ENCODE peak calls at places on chromosomes 11 and 22, in four cellular contexts. One of them, this sample, is unnamed.

GRCh38 chr22:45612940-45613339 is 58.7 kb upstream of the ATXN10 start:
- DNase-seq in Caki2: no peak
- DNase-seq in GM18507: no peak
- DNase-seq in NCI-H460: no peak
- DNase-seq in this sample: no peak

GRCh38 chr22:42437488-42438292 is 5.5 kb upstream of the NFAM1 start:
- DNase-seq in Caki2: peak; percentile 70
- DNase-seq in GM18507: no peak
- DNase-seq in NCI-H460: peak; percentile 50
- DNase-seq in this sample: peak; percentile 91

GRCh38 chr11:8232849-8233606 is 30.6 kb downstream of the LMO1 start:
- DNase-seq in Caki2: no peak
- DNase-seq in GM18507: no peak
- DNase-seq in NCI-H460: no peak
- DNase-seq in this sample: peak; percentile 13

GRCh38 chr22:44464000-44464399 is 34.0 kb downstream of the RTL6 start:
- DNase-seq in Caki2: no peak
- DNase-seq in GM18507: no peak
- DNase-seq in NCI-H460: peak; percentile 2
- DNase-seq in this sample: no peak

GRCh38 chr11:124113890-124114289 is 1.4 kb upstream of the VWA5A start:
- DNase-seq in Caki2: peak; percentile 12
- DNase-seq in GM18507: no peak
- DNase-seq in NCI-H460: no peak
- DNase-seq in this sample: peak; percentile 74

GRCh38 chr11:83194284-83195175 is 1.0 kb downstream of the ANKRD42 start:
- DNase-seq in Caki2: peak; percentile 56
- DNase-seq in GM18507: peak; percentile 25
- DNase-seq in NCI-H460: no peak
- DNase-seq in this sample: peak; percentile 76

GRCh38 chr11:19060629-19061028 is at the start of gene MRGPRX2:
- DNase-seq in Caki2: no peak
- DNase-seq in GM18507: no peak
- DNase-seq in NCI-H460: no peak
- DNase-seq in this sample: no peak

GRCh38 chr11:122748968-122749687 is 89.2 kb upstream of the CRTAM start:
- DNase-seq in Caki2: peak; percentile 38
- DNase-seq in GM18507: peak; percentile 33
- DNase-seq in NCI-H460: no peak
- DNase-seq in this sample: peak; percentile 81

GRCh38 chr11:45087761-45088160 is 58.7 kb upstream of the PRDM11 start:
- DNase-seq in Caki2: no peak
- DNase-seq in GM18507: no peak
- DNase-seq in NCI-H460: no peak
- DNase-seq in this sample: no peak

GRCh38 chr11:61924016-61924360 is 6.6 kb upstream of the RAB3IL1 start:
- DNase-seq in Caki2: no peak
- DNase-seq in GM18507: no peak
- DNase-seq in NCI-H460: no peak
- DNase-seq in this sample: no peak

GRCh38 chr11:6332066-6332465 is 11.8 kb upstream of the CAVIN3 start:
- DNase-seq in Caki2: no peak
- DNase-seq in GM18507: no peak
- DNase-seq in NCI-H460: no peak
- DNase-seq in this sample: no peak

GRCh38 chr11:2530131-2530854 is 85.5 kb downstream of the KCNQ1 start:
- DNase-seq in Caki2: no peak
- DNase-seq in GM18507: no peak
- DNase-seq in NCI-H460: no peak
- DNase-seq in this sample: peak; percentile 46

GRCh38 chr11:48020092-48020755 is 39.9 kb downstream of the PTPRJ start:
- DNase-seq in Caki2: no peak
- DNase-seq in GM18507: no peak
- DNase-seq in NCI-H460: no peak
- DNase-seq in this sample: no peak

GRCh38 chr11:106378513-106379179 is 301.2 kb downstream of the AASDHPPT start:
- DNase-seq in Caki2: no peak
- DNase-seq in GM18507: no peak
- DNase-seq in NCI-H460: no peak
- DNase-seq in this sample: no peak

GRCh38 chr11:130179396-130180306 is 20.1 kb downstream of the ST14 start:
- DNase-seq in Caki2: peak; percentile 62
- DNase-seq in GM18507: no peak
- DNase-seq in NCI-H460: no peak
- DNase-seq in this sample: peak; percentile 83

GRCh38 chr22:46851311-46851710 is 88.9 kb downstream of the TBC1D22A start:
- DNase-seq in Caki2: no peak
- DNase-seq in GM18507: no peak
- DNase-seq in NCI-H460: no peak
- DNase-seq in this sample: no peak

GRCh38 chr11:91776660-91777059 is 448.0 kb upstream of the FAT3 start:
- DNase-seq in Caki2: no peak
- DNase-seq in GM18507: no peak
- DNase-seq in NCI-H460: no peak
- DNase-seq in this sample: no peak

GRCh38 chr11:19816040-19816439 is 103.4 kb downstream of the NAV2 start:
- DNase-seq in Caki2: no peak
- DNase-seq in GM18507: no peak
- DNase-seq in NCI-H460: no peak
- DNase-seq in this sample: no peak

GRCh38 chr11:133951484-133952198 is 5.1 kb downstream of the IGSF9B start:
- DNase-seq in Caki2: peak; percentile 50
- DNase-seq in GM18507: no peak
- DNase-seq in NCI-H460: no peak
- DNase-seq in this sample: no peak

GRCh38 chr22:38030311-38031133 is 26.7 kb upstream of the PICK1 start:
- DNase-seq in Caki2: no peak
- DNase-seq in GM18507: no peak
- DNase-seq in NCI-H460: no peak
- DNase-seq in this sample: peak; percentile 52